ENCODE peak calls at places on chromosomes 1 and 21, in six cellular contexts. P, O, R, V, Z and A are unnamed samples.

GRCh38 chr1:1431006-1431844 is 4.3 kb upstream of the VWA1 start:
- DNase-seq in P (no peak), O (no peak), R (peak), V (no peak), Z (no peak), A (no peak)

GRCh38 chr1:2108877-2109580 is 58.8 kb downstream of the PRKCZ start:
- DNase-seq in P (no peak), O (no peak), R (no peak), V (no peak), Z (no peak), A (no peak)

GRCh38 chr1:190436615-190437014 is 41.0 kb downstream of the BRINP3 start:
- DNase-seq in P (peak), O (peak), R (peak), V (no peak), Z (peak), A (no peak)

GRCh38 chr1:228181105-228181504 is 15.5 kb downstream of the IBA57 start:
- DNase-seq in P (no peak), O (no peak), R (no peak), V (no peak), Z (no peak), A (no peak)

GRCh38 chr1:43366179-43366578 is 1.6 kb downstream of the ELOVL1 start:
- DNase-seq in P (no peak), O (no peak), R (no peak), V (peak), Z (no peak), A (no peak)

GRCh38 chr1:157272899-157273774 is 134.9 kb upstream of the ETV3 start:
- DNase-seq in P (no peak), O (no peak), R (no peak), V (peak), Z (no peak), A (peak)

GRCh38 chr1:30310966-30311742 is 412.2 kb downstream of the MATN1 start:
- DNase-seq in P (no peak), O (no peak), R (no peak), V (no peak), Z (no peak), A (no peak)

GRCh38 chr1:117606608-117607261 is 887 bp downstream of the TENT5C start:
- DNase-seq in P (peak), O (no peak), R (no peak), V (peak), Z (no peak), A (peak)

GRCh38 chr1:218346391-218347204 is 1.5 kb downstream of the TGFB2 start:
- DNase-seq in P (peak), O (no peak), R (no peak), V (no peak), Z (no peak), A (no peak)

GRCh38 chr1:116568925-116569490 is 1.8 kb downstream of the CD58 start:
- DNase-seq in P (no peak), O (no peak), R (no peak), V (peak), Z (no peak), A (no peak)

GRCh38 chr1:20211511-20211931 is 25.2 kb upstream of the PLA2G2C start:
- DNase-seq in P (no peak), O (peak), R (no peak), V (no peak), Z (no peak), A (no peak)

GRCh38 chr1:50333595-50333974 is 89.7 kb downstream of the DMRTA2 start:
- DNase-seq in P (peak), O (peak), R (no peak), V (peak), Z (no peak), A (peak)

GRCh38 chr1:214518387-214518786 is 33.0 kb downstream of the PTPN14 start:
- DNase-seq in P (peak), O (no peak), R (no peak), V (no peak), Z (no peak), A (no peak)

GRCh38 chr1:226443439-226443838 is 35.5 kb upstream of the PARP1 start:
- DNase-seq in P (peak), O (peak), R (no peak), V (no peak), Z (no peak), A (no peak)

GRCh38 chr1:237873487-237873927 is 17.2 kb downstream of the ZP4 start:
- DNase-seq in P (peak), O (peak), R (no peak), V (no peak), Z (no peak), A (peak)

GRCh38 chr1:233625087-233625486 is 11.2 kb downstream of the KCNK1 start:
- DNase-seq in P (no peak), O (no peak), R (no peak), V (no peak), Z (no peak), A (no peak)

GRCh38 chr1:95169544-95169943 is 52.4 kb downstream of the TLCD4 start:
- DNase-seq in P (no peak), O (peak), R (peak), V (peak), Z (no peak), A (no peak)

GRCh38 chr1:7565099-7565750 is 205.9 kb upstream of the VAMP3 start:
- DNase-seq in P (no peak), O (no peak), R (no peak), V (no peak), Z (no peak), A (no peak)

GRCh38 chr1:61143821-61144220 is 61.5 kb downstream of the NFIA start:
- DNase-seq in P (no peak), O (no peak), R (no peak), V (no peak), Z (no peak), A (no peak)

GRCh38 chr1:225737179-225737578 is 40.4 kb upstream of the SRP9 start:
- DNase-seq in P (no peak), O (peak), R (no peak), V (no peak), Z (no peak), A (no peak)

GRCh38 chr1:239952348-239953307 is 139.1 kb upstream of the FMN2 start:
- DNase-seq in P (no peak), O (peak), R (peak), V (no peak), Z (no peak), A (peak)

GRCh38 chr1:106721779-106722178 is 334.7 kb upstream of the PRMT6 start:
- DNase-seq in P (no peak), O (no peak), R (no peak), V (no peak), Z (no peak), A (no peak)

GRCh38 chr1:203044546-203044975 is 18.3 kb downstream of the PPFIA4 start:
- DNase-seq in P (no peak), O (no peak), R (no peak), V (no peak), Z (no peak), A (no peak)
- TF ChIP-seq BHLHE40 in P (no peak), O (no peak), R (no peak), V (no peak), Z (no peak), A (no peak)

GRCh38 chr1:152869808-152870419 is 8.2 kb upstream of the SMCP start:
- DNase-seq in P (peak), O (peak), R (peak), V (peak), Z (peak), A (peak)
- TF ChIP-seq BHLHE40 in P (no peak), O (no peak), R (no peak), V (no peak), Z (no peak), A (no peak)

GRCh38 chr21:18499761-18500376 is 96.3 kb upstream of the TMPRSS15 start:
- DNase-seq in P (peak), O (peak), R (peak), V (peak), Z (no peak), A (peak)
- TF ChIP-seq BHLHE40 in P (no peak), O (no peak), R (no peak), V (no peak), Z (no peak), A (no peak)

DNA sequence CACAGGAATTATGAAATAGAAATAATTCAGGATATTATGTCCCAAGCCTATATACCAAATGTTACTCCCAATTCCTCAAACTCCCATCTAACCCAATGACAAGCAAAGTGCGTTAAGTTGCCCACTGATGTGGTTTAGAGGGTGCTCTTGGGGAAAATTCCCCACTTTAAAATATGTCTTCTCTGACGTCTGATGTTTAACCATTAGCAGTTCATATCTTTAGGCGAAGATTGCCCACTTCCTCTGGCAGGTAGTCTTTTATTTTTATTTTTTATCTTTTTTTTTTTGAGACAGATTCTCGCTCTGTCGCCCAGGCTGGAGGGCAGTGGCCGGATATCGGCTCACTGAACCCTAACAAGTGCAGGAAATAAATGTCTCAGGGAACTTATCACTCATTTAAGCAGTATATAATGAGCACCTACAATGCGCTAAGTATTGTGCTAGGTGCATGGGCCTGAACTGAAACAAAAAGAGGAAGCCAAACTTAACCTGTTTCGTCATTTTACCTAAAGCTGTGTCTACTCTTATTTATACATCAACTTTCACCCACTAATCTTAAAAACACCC is 1.3 kb upstream of the LYST start:
- DNase-seq in P (no peak), O (no peak), R (no peak), V (no peak), Z (no peak), A (no peak)
- TF ChIP-seq BHLHE40 in P (no peak), O (no peak), R (no peak), V (no peak), Z (peak), A (no peak)

DNA sequence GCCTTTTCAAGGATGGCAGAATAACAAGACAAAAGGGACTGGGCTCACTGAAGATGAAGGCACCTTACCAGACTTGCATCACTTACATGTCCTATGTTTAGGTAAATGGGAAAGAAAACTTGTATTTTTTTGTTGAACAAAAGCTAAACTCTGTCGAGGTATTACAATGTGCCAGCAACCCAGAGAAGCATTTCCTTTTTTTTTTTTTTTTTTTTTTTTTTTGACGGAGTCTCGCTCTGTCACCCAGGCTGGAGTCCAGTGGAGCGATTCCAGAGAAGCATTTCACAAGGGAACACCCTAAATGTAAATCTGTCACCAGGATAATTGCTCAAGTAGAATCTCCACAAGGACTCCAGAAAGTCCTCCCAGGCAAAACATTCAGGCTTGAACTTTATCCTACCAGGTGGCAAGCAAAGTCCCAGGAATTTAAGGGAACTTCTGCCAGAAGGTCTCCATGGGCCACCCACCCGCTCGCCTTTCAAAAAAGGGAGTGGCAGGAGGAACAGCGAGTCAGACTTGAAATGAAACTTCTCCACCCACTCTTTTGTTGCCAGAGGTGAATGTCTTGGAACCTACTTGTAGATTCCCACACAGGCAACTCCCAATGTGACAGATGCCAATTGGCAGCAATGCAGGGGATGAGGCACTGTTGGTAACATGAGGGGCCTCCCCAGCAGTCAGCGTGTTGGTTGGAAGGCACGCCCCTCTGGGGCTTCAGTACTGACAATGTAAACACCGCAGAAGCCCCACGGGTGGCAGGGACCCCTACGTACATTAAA is 125.0 kb downstream of the TIAM1 start:
- DNase-seq in P (peak), O (no peak), R (no peak), V (no peak), Z (no peak), A (no peak)
- TF ChIP-seq BHLHE40 in P (no peak), O (no peak), R (no peak), V (no peak), Z (no peak), A (no peak)

GRCh38 chr1:101130673-101131072 is 105.1 kb upstream of the DPH5 start:
- DNase-seq in P (peak), O (no peak), R (no peak), V (no peak), Z (no peak), A (no peak)
- TF ChIP-seq BHLHE40 in P (no peak), O (no peak), R (no peak), V (no peak), Z (no peak), A (no peak)

DNA sequence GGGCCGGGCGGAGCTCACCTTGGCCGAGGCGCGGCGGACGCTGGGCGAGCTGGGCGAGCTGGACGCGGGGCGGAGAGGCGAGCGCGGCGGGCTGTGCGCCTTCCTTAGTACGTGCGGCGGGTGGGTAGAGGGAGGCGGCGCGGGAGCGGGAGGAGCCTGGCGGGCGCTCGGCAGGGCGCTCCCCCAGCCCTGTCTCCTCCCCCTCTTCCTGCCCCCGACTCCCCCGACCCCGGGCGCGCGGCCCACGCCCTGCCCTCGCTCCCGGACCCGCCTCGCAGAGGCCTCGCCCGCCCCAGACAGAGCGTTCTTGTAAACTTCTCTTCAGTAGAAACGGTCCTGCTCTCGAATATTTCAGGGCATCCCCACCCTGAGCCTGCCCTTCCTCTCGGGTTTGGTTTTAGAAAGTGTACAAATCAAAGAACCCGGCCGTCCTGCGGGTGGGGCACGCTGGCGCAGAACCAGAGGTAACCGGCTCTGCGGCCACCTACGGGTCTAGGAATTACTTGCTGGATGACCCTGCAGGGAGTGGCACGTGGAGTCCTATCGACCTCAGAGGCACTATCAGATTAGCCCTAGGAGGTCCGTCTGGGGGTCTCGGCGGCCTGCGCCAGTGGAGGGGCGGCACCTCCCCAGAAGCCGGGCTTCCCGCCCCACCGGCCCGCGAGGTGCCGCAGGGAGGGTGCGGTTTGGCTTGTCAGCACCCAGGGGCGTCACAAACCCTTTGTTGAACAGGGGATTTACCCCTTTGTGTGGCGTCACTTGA is at the start of gene S100A10:
- DNase-seq in P (peak), O (peak), R (peak), V (no peak), Z (no peak), A (peak)
- TF ChIP-seq BHLHE40 in P (peak), O (no peak), R (peak), V (no peak), Z (no peak), A (no peak)

DNA sequence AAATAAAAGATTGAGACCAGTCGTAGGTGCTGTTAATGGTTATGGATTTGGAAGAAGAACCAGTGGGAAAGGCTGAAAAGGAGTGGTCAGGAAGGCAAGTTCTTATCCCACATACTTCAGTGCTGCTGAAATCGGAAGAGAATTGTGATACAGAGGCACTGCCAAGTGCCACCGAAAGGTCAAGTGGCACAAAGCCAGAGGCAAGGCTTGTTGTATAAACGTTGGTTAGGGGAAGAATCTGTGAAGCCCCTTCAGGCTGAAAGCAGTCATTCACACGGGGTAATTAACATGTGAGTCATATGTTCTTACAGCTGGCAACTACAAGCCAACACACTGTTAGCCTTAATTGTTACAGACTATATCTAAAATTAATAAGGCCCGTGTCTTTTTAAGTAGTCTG is 48.8 kb downstream of the ZBTB40 start:
- DNase-seq in P (peak), O (no peak), R (no peak), V (no peak), Z (no peak), A (no peak)
- TF ChIP-seq BHLHE40 in P (no peak), O (no peak), R (no peak), V (no peak), Z (no peak), A (no peak)